ENCODE peak calls at places on chromosomes 4 and X, in five cellular contexts. Z, S, A, K and N are unnamed samples.

GRCh38 chrX:150769408-150769807 is 76.2 kb downstream of the MTMR1 start:
- DNase-seq in Z (no peak), S (no peak), A (no peak), K (no peak), N (no peak)

GRCh38 chr4:173243321-173243720 is 74.7 kb downstream of the GALNT7 start:
- DNase-seq in Z (no peak), S (no peak), A (peak), K (no peak), N (no peak)

GRCh38 chr4:143253156-143253555 is 68.4 kb downstream of the USP38 start:
- DNase-seq in Z (no peak), S (no peak), A (no peak), K (no peak), N (no peak)

GRCh38 chr4:118969359-118969758 is 80.7 kb downstream of the SYNPO2 start:
- DNase-seq in Z (no peak), S (peak), A (peak), K (no peak), N (no peak)

GRCh38 chr4:29131304-29131703 is 1588.9 kb upstream of the PCDH7 start:
- DNase-seq in Z (no peak), S (no peak), A (no peak), K (no peak), N (no peak)

GRCh38 chr4:103091601-103092223 is 7.9 kb downstream of the BDH2 start:
- DNase-seq in Z (no peak), S (peak), A (peak), K (no peak), N (no peak)

GRCh38 chr4:140252144-140252741 is 98.3 kb upstream of the MAML3 start:
- DNase-seq in Z (no peak), S (peak), A (peak), K (no peak), N (peak)

GRCh38 chr4:109079177-109079576 is 223.3 kb downstream of the COL25A1 start:
- DNase-seq in Z (no peak), S (no peak), A (no peak), K (no peak), N (no peak)

GRCh38 chr4:184762100-184762499 is 28.2 kb upstream of the CENPU start:
- DNase-seq in Z (no peak), S (no peak), A (no peak), K (no peak), N (no peak)